ENCODE peak calls at places on chromosomes 2 and 18, in eight cellular contexts. F, G, L, X, R, Q, O and Z are unnamed samples.

GRCh38 chr2:174682578-174683391 is 81.5 kb downstream of the CHRNA1 start:
- DNase-seq in F (peak), G (peak), L (no peak), X (peak), R (peak), Q (peak), O (no peak), Z (peak)

GRCh38 chr2:167787562-167787961 is 459.8 kb downstream of the STK39 start:
- DNase-seq in F (no peak), G (no peak), L (no peak), X (no peak), R (no peak), Q (no peak), O (no peak), Z (no peak)

GRCh38 chr2:72157871-72158771 is 10.5 kb upstream of the CYP26B1 start:
- DNase-seq in F (no peak), G (no peak), L (no peak), X (no peak), R (no peak), Q (no peak), O (no peak), Z (no peak)

GRCh38 chr18:30175061-30175574 is 867.4 kb downstream of the DSC3 start:
- DNase-seq in F (no peak), G (peak), L (no peak), X (no peak), R (no peak), Q (no peak), O (no peak), Z (no peak)

GRCh38 chr18:63336366-63337099 is 17.0 kb upstream of the BCL2 start:
- DNase-seq in F (no peak), G (peak), L (peak), X (no peak), R (no peak), Q (no peak), O (no peak), Z (no peak)

GRCh38 chr2:152730591-152731333 is 12.3 kb downstream of the ARL6IP6 start:
- DNase-seq in F (no peak), G (peak), L (no peak), X (no peak), R (no peak), Q (peak), O (no peak), Z (no peak)

GRCh38 chr2:236085647-236086046 is 82.5 kb downstream of the GBX2 start:
- DNase-seq in F (no peak), G (no peak), L (no peak), X (no peak), R (no peak), Q (no peak), O (no peak), Z (no peak)

GRCh38 chr2:196234672-196235071 is 63.3 kb upstream of the STK17B start:
- DNase-seq in F (no peak), G (peak), L (no peak), X (no peak), R (no peak), Q (peak), O (no peak), Z (no peak)

GRCh38 chr2:43885233-43885632 is 46.5 kb downstream of the ABCG8 start:
- DNase-seq in F (no peak), G (no peak), L (no peak), X (no peak), R (no peak), Q (no peak), O (no peak), Z (no peak)